ENCODE peak calls at places on chromosomes 4 and X, in six cellular contexts. J, O, H, U, M and Y are unnamed samples.
A peak's percentile ranks its signal among the peaks of the same experiment; 100 is the strongest.

GRCh38 chr4:60461551-60461950 is 738.6 kb upstream of the ADGRL3 start:
- DNase-seq in H (no peak), J (no peak), O (no peak), M (no peak), U (no peak), Y (no peak)

GRCh38 chrX:86455495-86455894 is 307.2 kb downstream of the DACH2 start:
- DNase-seq in U (no peak), J (no peak), M (no peak), H (no peak), O (no peak), Y (no peak)

GRCh38 chr4:44446801-44447562 is 1.6 kb downstream of the KCTD8 start:
- DNase-seq in J (peak; percentile 39), H (peak; percentile 8), O (no peak), U (peak; percentile 41), M (no peak), Y (no peak)

GRCh38 chr4:164440196-164440595 is 313.7 kb upstream of the SMIM31 start:
- DNase-seq in M (no peak), J (no peak), U (no peak), O (no peak), H (no peak), Y (no peak)

GRCh38 chr4:3809028-3809427 is 42.8 kb downstream of the ADRA2C start:
- DNase-seq in U (no peak), O (no peak), J (no peak), M (no peak), H (peak; percentile 8), Y (no peak)

GRCh38 chrX:150197388-150197787 is 165.7 kb upstream of the MAMLD1 start:
- DNase-seq in O (no peak), H (peak; percentile 38), U (no peak), M (no peak), J (no peak), Y (no peak)

GRCh38 chr4:137420901-137421384 is 111.4 kb downstream of the PCDH18 start:
- DNase-seq in U (no peak), M (no peak), O (no peak), J (no peak), H (no peak), Y (no peak)

GRCh38 chr4:150348079-150348478 is 233.9 kb upstream of the MAB21L2 start:
- DNase-seq in M (no peak), J (no peak), O (no peak), U (no peak), H (no peak), Y (no peak)

GRCh38 chr4:71231073-71231752 is 107.6 kb upstream of the SLC4A4 start:
- DNase-seq in M (no peak), O (peak; percentile 90), J (no peak), U (peak; percentile 72), H (peak; percentile 90), Y (peak; percentile 81)

GRCh38 chr4:84971319-84971932 is 4.9 kb upstream of the WDFY3 start:
- DNase-seq in H (no peak), J (no peak), U (no peak), M (no peak), O (no peak), Y (no peak)

GRCh38 chr4:139913398-139913990 is 240.5 kb downstream of the MAML3 start:
- DNase-seq in J (no peak), U (no peak), M (no peak), O (no peak), H (peak; percentile 40), Y (no peak)

GRCh38 chr4:1183985-1184773 is 11.8 kb upstream of the SPON2 start:
- DNase-seq in J (no peak), M (no peak), O (no peak), H (no peak), U (no peak), Y (no peak)

GRCh38 chr4:2905544-2905943 is 57.7 kb downstream of the NOP14 start:
- DNase-seq in H (no peak), J (no peak), U (no peak), M (no peak), O (no peak), Y (no peak)

GRCh38 chr4:121380448-121381147 is at the start of gene QRFPR:
- DNase-seq in H (no peak), J (no peak), M (no peak), U (peak; percentile 43), O (peak; percentile 34), Y (no peak)

GRCh38 chr4:117474987-117475386 is 389.6 kb upstream of the TRAM1L1 start:
- DNase-seq in M (no peak), U (no peak), O (no peak), J (no peak), H (no peak), Y (no peak)

GRCh38 chr4:7571736-7572135 is 137.0 kb upstream of the PSAPL1 start:
- DNase-seq in M (no peak), J (no peak), U (no peak), H (no peak), O (no peak), Y (no peak)

GRCh38 chr4:72076562-72076961 is 44.8 kb downstream of the NPFFR2 start:
- DNase-seq in M (no peak), H (no peak), O (no peak), U (no peak), J (no peak), Y (no peak)

GRCh38 chr4:169225058-169225751 is 45.6 kb downstream of the SH3RF1 start:
- DNase-seq in H (no peak), M (no peak), U (no peak), J (no peak), O (no peak), Y (no peak)

GRCh38 chr4:104677122-104677521 is 182.4 kb upstream of the CXXC4 start:
- DNase-seq in H (no peak), J (no peak), M (no peak), O (no peak), U (no peak), Y (no peak)

GRCh38 chrX:71100581-71101505 is 5.2 kb downstream of the FOXO4 start:
- DNase-seq in O (no peak), M (no peak), J (no peak), H (no peak), U (no peak), Y (no peak)

GRCh38 chr4:19583827-19584569 is 667.7 kb upstream of the SLIT2 start:
- DNase-seq in O (no peak), M (no peak), J (no peak), U (no peak), H (no peak), Y (no peak)

DNA sequence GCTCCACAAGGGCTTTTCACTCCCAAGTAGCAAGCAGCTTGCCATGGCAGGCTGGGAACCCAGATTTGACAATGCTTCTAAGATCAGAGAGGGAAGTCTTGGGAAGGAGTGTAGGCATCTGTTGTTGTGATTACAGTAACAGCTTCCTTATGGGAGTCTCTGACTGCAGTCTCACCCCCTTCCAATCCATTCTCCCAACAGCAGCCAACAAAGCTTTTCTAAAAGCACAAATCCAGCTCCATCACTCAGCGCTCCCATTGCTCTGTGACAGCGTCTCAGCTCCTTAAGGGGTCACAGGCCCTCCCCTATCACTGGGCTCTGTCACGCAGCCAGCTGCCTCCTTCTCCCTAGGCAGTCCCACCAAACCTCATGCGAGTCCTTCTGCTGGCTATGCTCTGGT is 7.1 kb downstream of the IGFBP7 start:
- DNase-seq in M (no peak), H (no peak), O (peak; percentile 53), U (no peak), J (no peak), Y (no peak)
- H3K27ac ChIP-seq in M (no peak overlapping the region), H (no peak overlapping the region), O (peak overlapping the region; percentile 98), U (peak overlapping the region; percentile 69), J (peak overlapping the region; percentile 43), Y (peak overlapping the region; percentile 53)

DNA sequence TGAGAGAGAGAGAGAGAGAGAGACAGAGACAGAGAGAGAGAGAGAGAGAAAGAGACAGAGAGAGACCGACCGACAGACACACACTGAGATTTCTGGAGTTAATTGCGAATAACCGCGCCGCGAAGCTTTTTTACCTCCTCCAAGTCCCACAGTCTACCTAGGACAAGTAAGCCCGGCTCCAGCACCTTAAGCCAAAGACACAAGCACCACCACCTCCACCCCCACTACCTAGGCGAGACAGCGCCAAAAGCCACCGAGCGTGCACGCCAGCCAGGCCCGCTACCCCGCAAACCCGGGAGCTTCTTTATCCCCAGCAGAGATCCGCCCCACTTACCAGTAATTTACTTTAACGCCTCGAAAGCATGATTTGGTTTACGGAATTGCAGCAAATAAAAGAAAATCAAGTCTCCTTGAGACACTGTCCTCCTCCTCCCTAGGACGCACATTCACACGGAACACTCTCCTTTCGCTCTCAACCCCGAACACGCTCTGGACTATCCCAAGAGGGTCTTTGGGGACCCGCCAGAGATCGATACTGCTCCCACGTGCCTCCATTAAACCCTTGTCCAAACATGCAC is 649.6 kb upstream of the DIPK2B start:
- DNase-seq in M (peak; percentile 17), H (no peak), U (no peak), O (no peak), J (no peak), Y (no peak)
- H3K4me3 ChIP-seq in M (peak overlapping the region; percentile 77), H (peak overlapping the region; percentile 40), U (peak overlapping the region; percentile 54), O (peak overlapping the region; percentile 68), J (peak overlapping the region; percentile 63), Y (peak overlapping the region; percentile 70)

GRCh38 chr4:173697840-173698239 is 167.8 kb upstream of the HAND2 start:
- DNase-seq in J (no peak), H (no peak), O (no peak), M (no peak), U (no peak), Y (no peak)
- H3K27ac ChIP-seq in J (no peak overlapping the region), H (no peak overlapping the region), O (peak overlapping the region; percentile 88), M (no peak overlapping the region), U (no peak overlapping the region), Y (no peak overlapping the region)

DNA sequence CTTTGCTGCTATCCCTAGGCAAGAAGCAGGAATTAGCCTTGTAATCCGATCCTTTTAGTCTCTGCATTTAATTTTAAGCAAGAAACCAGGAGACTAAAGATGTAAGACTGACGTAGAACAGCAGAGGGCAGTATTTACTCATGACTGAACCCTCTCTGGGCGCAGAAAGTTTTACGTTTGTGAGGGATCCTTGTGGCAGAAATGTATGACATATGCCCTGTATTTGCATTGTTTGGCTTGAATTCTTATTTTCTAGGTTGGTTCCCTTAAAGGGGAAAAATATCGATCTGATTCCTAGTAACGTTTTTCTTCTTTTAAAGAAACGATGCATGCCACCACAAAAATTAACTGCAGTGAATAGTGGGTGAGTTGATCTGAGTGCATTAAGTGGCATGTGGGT is 1.3 kb upstream of the FAT4 start:
- DNase-seq in H (no peak), J (no peak), U (no peak), O (no peak), M (no peak), Y (no peak)
- H3K4me3 ChIP-seq in H (no peak overlapping the region), J (no peak overlapping the region), U (peak overlapping the region; percentile 80), O (no peak overlapping the region), M (no peak overlapping the region), Y (no peak overlapping the region)

DNA sequence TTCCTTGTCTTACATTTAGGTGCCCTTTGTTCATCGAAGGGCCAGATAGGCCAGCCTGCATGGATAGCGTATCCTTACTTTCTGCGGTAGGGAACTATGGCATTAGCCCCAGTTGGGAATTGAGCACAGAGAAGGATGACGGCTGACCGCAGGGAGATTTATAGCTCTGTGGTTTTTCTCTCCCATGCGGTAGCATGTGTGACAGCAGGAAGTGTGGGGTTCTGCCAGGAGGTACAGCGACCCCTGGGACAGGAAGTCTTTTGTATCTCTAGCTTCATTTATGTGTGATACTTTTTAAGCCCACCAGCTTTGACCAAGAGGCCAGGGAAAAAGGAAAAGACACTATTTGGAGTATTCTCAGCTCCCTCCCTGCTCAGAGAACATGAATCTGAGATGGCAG is 33.1 kb downstream of the GAB3 start:
- DNase-seq in M (no peak), U (no peak), H (no peak), O (no peak), J (no peak), Y (no peak)
- H3K27ac ChIP-seq in M (no peak overlapping the region), U (no peak overlapping the region), H (no peak overlapping the region), O (peak overlapping the region; percentile 43), J (no peak overlapping the region), Y (no peak overlapping the region)